ENCODE peak calls at places on chromosome 21, in nine cellular contexts. R is AG08396; H is breast epithelium; L is CD8-positive, alpha-beta T cell; S is colonic mucosa; W is SHP77; X is HFF-Myc; V is heart right ventricle; Y is EH. U is an unnamed sample.

GRCh38 chr21:26686278-26686677 is 113.2 kb upstream of the CYYR1 start:
- DNase-seq in R (peak; percentile 7), H (no peak), L (no peak), S (no peak), W (peak; percentile 10), X (peak; percentile 4), V (no peak), Y (peak; percentile 44), U (no peak)

GRCh38 chr21:43340491-43341348 is 86.2 kb downstream of the SIK1 start:
- DNase-seq in R (peak; percentile 80), H (no peak), L (no peak), S (no peak), W (no peak), X (no peak), V (no peak), Y (peak; percentile 92), U (no peak)

GRCh38 chr21:16942703-16943102 is 570.1 kb upstream of the CXADR start:
- DNase-seq in R (no peak), H (no peak), L (no peak), S (no peak), W (no peak), X (no peak), V (no peak), Y (no peak), U (no peak)

GRCh38 chr21:42423197-42423675 is 19.5 kb downstream of the UBASH3A start:
- DNase-seq in R (no peak), H (no peak), L (no peak), S (no peak), W (no peak), X (no peak), V (no peak), Y (no peak), U (no peak)

GRCh38 chr21:33403128-33403785 is at the start of gene IFNGR2:
- DNase-seq in R (peak; percentile 68), H (no peak), L (peak; percentile 22), S (no peak), W (no peak), X (no peak), V (peak; percentile 43), Y (peak; percentile 45), U (no peak)

GRCh38 chr21:36691539-36692124 is 7.3 kb upstream of the SIM2 start:
- DNase-seq in R (no peak), H (no peak), L (no peak), S (no peak), W (no peak), X (no peak), V (no peak), Y (no peak), U (no peak)

GRCh38 chr21:44487831-44488230 is 32.5 kb downstream of the LRRC3 start:
- DNase-seq in R (peak; percentile 70), H (no peak), L (peak; percentile 11), S (no peak), W (no peak), X (no peak), V (no peak), Y (peak; percentile 5), U (no peak)

GRCh38 chr21:39079617-39080016 is 103.6 kb downstream of the PSMG1 start:
- DNase-seq in R (no peak), H (peak; percentile 49), L (no peak), S (peak; percentile 49), W (no peak), X (no peak), V (peak; percentile 64), Y (no peak), U (no peak)

GRCh38 chr21:44819283-44820243 is 1.7 kb upstream of the SUMO3 start:
- DNase-seq in R (no peak), H (no peak), L (no peak), S (no peak), W (no peak), X (no peak), V (no peak), Y (no peak), U (no peak)

GRCh38 chr21:21174676-21175075 is 176.5 kb downstream of the NCAM2 start:
- DNase-seq in R (no peak), H (no peak), L (no peak), S (no peak), W (no peak), X (no peak), V (no peak), Y (no peak), U (no peak)

GRCh38 chr21:35252831-35253230 is 203.7 kb upstream of the RUNX1 start:
- DNase-seq in R (no peak), H (no peak), L (no peak), S (no peak), W (no peak), X (no peak), V (no peak), Y (peak; percentile 84), U (no peak)

GRCh38 chr21:41777934-41778815 is 11.3 kb upstream of the RIPK4 start:
- DNase-seq in R (peak; percentile 92), H (peak; percentile 93), L (no peak), S (peak; percentile 94), W (peak; percentile 63), X (peak; percentile 65), V (peak; percentile 84), Y (peak; percentile 91), U (no peak)

U was measured in activated gamma-delta T cell treated with anti-CD3 and anti-CD28 coated beads, Interleukin-2, amount 50 U/mL, for 16 hours.